ENCODE peak calls at places on chromosomes 13 and 19, in six cellular contexts. One of them, this sample, is unnamed.

GRCh38 chr19:19026299-19026971 is 6.9 kb downstream of the SUGP2 start:
- DNase-seq in T47D: peak
- DNase-seq in right cardiac atrium: no peak
- DNase-seq in NCI-H774: no peak
- DNase-seq in endothelial cell: no peak
- DNase-seq in Calu3: no peak
- DNase-seq in this sample: no peak

GRCh38 chr19:9139609-9140158 is 513 bp upstream of the ZNF317 start:
- DNase-seq in T47D: peak
- DNase-seq in right cardiac atrium: no peak
- DNase-seq in NCI-H774: no peak
- DNase-seq in endothelial cell: no peak
- DNase-seq in Calu3: no peak
- DNase-seq in this sample: peak

GRCh38 chr19:4077800-4078683 is 11.3 kb upstream of the ZBTB7A start:
- DNase-seq in T47D: no peak
- DNase-seq in right cardiac atrium: peak
- DNase-seq in NCI-H774: no peak
- DNase-seq in endothelial cell: no peak
- DNase-seq in Calu3: peak
- DNase-seq in this sample: no peak

GRCh38 chr13:33073338-33073737 is 57.1 kb downstream of the KL start:
- DNase-seq in T47D: no peak
- DNase-seq in right cardiac atrium: no peak
- DNase-seq in NCI-H774: no peak
- DNase-seq in endothelial cell: no peak
- DNase-seq in Calu3: no peak
- DNase-seq in this sample: no peak

GRCh38 chr13:45374917-45375316 is 33.9 kb upstream of the TPT1 start:
- DNase-seq in T47D: no peak
- DNase-seq in right cardiac atrium: no peak
- DNase-seq in NCI-H774: no peak
- DNase-seq in endothelial cell: no peak
- DNase-seq in Calu3: no peak
- DNase-seq in this sample: no peak

GRCh38 chr19:17074628-17075034 is 621 bp downstream of the HAUS8 start:
- DNase-seq in T47D: no peak
- DNase-seq in right cardiac atrium: no peak
- DNase-seq in NCI-H774: peak
- DNase-seq in endothelial cell: no peak
- DNase-seq in Calu3: peak
- DNase-seq in this sample: no peak

GRCh38 chr19:44587863-44588752 is 25.3 kb upstream of the IGSF23 start:
- DNase-seq in T47D: peak
- DNase-seq in right cardiac atrium: no peak
- DNase-seq in NCI-H774: no peak
- DNase-seq in endothelial cell: no peak
- DNase-seq in Calu3: peak
- DNase-seq in this sample: peak

GRCh38 chr13:43159007-43159406 is 135.6 kb downstream of the DNAJC15 start:
- DNase-seq in T47D: peak
- DNase-seq in right cardiac atrium: no peak
- DNase-seq in NCI-H774: no peak
- DNase-seq in endothelial cell: no peak
- DNase-seq in Calu3: no peak
- DNase-seq in this sample: no peak

This sample was measured in LoVo.